ENCODE peak calls at places on chromosomes 4 and X, in ten cellular contexts. T, N, I, Q, W, B, X, G, U and H are unnamed samples. For H3K4me1, the result is how much of the 10 kb centered on the place peaks cover.

GRCh38 chr4:24770111-24770584 is 25.2 kb upstream of the SOD3 start:
- DNase-seq in T (no peak), N (no peak), I (no peak), Q (peak), W (no peak), B (no peak), X (no peak), G (peak), U (peak), H (no peak)

GRCh38 chr4:168353746-168354145 is 35.2 kb upstream of the DDX60 start:
- DNase-seq in T (no peak), N (no peak), I (no peak), Q (no peak), W (no peak), B (no peak), X (no peak), G (no peak), U (no peak), H (no peak)

GRCh38 chrX:118189628-118190027 is 73.0 kb upstream of the KLHL13 start:
- DNase-seq in T (no peak), N (no peak), I (no peak), Q (no peak), W (no peak), B (no peak), X (no peak), G (no peak), U (no peak), H (no peak)

GRCh38 chrX:45743081-45743533 is 542.4 kb upstream of the DIPK2B start:
- DNase-seq in T (no peak), N (no peak), I (no peak), Q (peak), W (no peak), B (no peak), X (no peak), G (peak), U (no peak), H (no peak)

GRCh38 chrX:19849433-19850190 is 37.8 kb downstream of the SH3KBP1 start:
- DNase-seq in T (no peak), N (no peak), I (no peak), Q (no peak), W (no peak), B (no peak), X (no peak), G (no peak), U (no peak), H (peak)

GRCh38 chrX:77422886-77423648 is 24.1 kb upstream of the FGF16 start:
- DNase-seq in T (no peak), N (no peak), I (no peak), Q (peak), W (no peak), B (no peak), X (no peak), G (no peak), U (no peak), H (no peak)

GRCh38 chr4:108118505-108118904 is 50.2 kb downstream of the LEF1 start:
- DNase-seq in T (no peak), N (no peak), I (no peak), Q (peak), W (no peak), B (peak), X (no peak), G (no peak), U (peak), H (no peak)

GRCh38 chr4:15436515-15436914 is 8.7 kb downstream of the C1QTNF7 start:
- DNase-seq in T (no peak), N (no peak), I (no peak), Q (no peak), W (no peak), B (no peak), X (no peak), G (peak), U (peak), H (peak)

GRCh38 chr4:110068248-110068647 is 130.2 kb downstream of the ELOVL6 start:
- DNase-seq in T (no peak), N (no peak), I (no peak), Q (no peak), W (no peak), B (no peak), X (no peak), G (no peak), U (no peak), H (no peak)

GRCh38 chr4:26433556-26433955 is 56.7 kb downstream of the CCKAR start:
- DNase-seq in T (no peak), N (no peak), I (no peak), Q (no peak), W (no peak), B (no peak), X (no peak), G (no peak), U (no peak), H (no peak)

GRCh38 chrX:115534383-115534782 is 26.6 kb upstream of the PLS3 start:
- DNase-seq in T (no peak), N (no peak), I (no peak), Q (no peak), W (no peak), B (no peak), X (no peak), G (no peak), U (no peak), H (no peak)

GRCh38 chr4:149823770-149824221 is 8.2 kb upstream of the IQCM start:
- DNase-seq in T (no peak), N (no peak), I (no peak), Q (no peak), W (no peak), B (no peak), X (no peak), G (peak), U (peak), H (peak)

GRCh38 chr4:85994576-85994975 is 365.3 kb downstream of the MAPK10 start:
- DNase-seq in T (no peak), N (no peak), I (no peak), Q (no peak), W (no peak), B (no peak), X (no peak), G (peak), U (no peak), H (no peak)

GRCh38 chrX:40749874-40750273 is 14.5 kb upstream of the MED14 start:
- DNase-seq in T (no peak), N (no peak), I (no peak), Q (no peak), W (no peak), B (no peak), X (no peak), G (peak), U (no peak), H (peak)

GRCh38 chr4:87204559-87204958 is 15.9 kb downstream of the KLHL8 start:
- DNase-seq in T (no peak), N (no peak), I (no peak), Q (no peak), W (no peak), B (no peak), X (no peak), G (no peak), U (no peak), H (no peak)

GRCh38 chr4:133555671-133556070 is 406.6 kb downstream of the PCDH10 start:
- DNase-seq in T (no peak), N (no peak), I (no peak), Q (no peak), W (no peak), B (no peak), X (no peak), G (no peak), U (no peak), H (no peak)

GRCh38 chr4:152606800-152607577 is 71.1 kb upstream of the FBXW7 start:
- DNase-seq in T (no peak), N (no peak), I (no peak), Q (no peak), W (no peak), B (no peak), X (no peak), G (peak), U (no peak), H (no peak)

GRCh38 chr4:1643971-1644735 is 40.0 kb downstream of the FAM53A start:
- DNase-seq in T (no peak), N (no peak), I (no peak), Q (no peak), W (no peak), B (no peak), X (no peak), G (no peak), U (no peak), H (no peak)

GRCh38 chr4:54423066-54423465 is 194.0 kb downstream of the PDGFRA start:
- DNase-seq in T (no peak), N (no peak), I (no peak), Q (no peak), W (no peak), B (no peak), X (no peak), G (peak), U (peak), H (no peak)

GRCh38 chr4:133154725-133155124 is 5.6 kb downstream of the PCDH10 start:
- DNase-seq in T (no peak), N (no peak), I (no peak), Q (no peak), W (no peak), B (no peak), X (no peak), G (peak), U (peak), H (peak)

GRCh38 chrX:109959356-109959871 is 43.5 kb upstream of the TMEM164 start:
- DNase-seq in T (no peak), N (no peak), I (no peak), Q (no peak), W (no peak), B (no peak), X (no peak), G (peak), U (no peak), H (no peak)

GRCh38 chrX:49237060-49237459 is 1.8 kb downstream of the CCDC22 start:
- DNase-seq in T (no peak), N (no peak), I (no peak), Q (no peak), W (peak), B (no peak), X (peak), G (no peak), U (no peak), H (no peak)

GRCh38 chrX:108304210-108304609 is 134.0 kb downstream of the COL4A6 start:
- DNase-seq in T (no peak), N (no peak), I (no peak), Q (no peak), W (no peak), B (no peak), X (no peak), G (no peak), U (no peak), H (no peak)

GRCh38 chr4:75662626-75663025 is 10.6 kb downstream of the G3BP2 start:
- DNase-seq in T (no peak), N (no peak), I (no peak), Q (no peak), W (no peak), B (no peak), X (no peak), G (no peak), U (no peak), H (no peak)

GRCh38 chr4:75658881-75659280 is 14.3 kb downstream of the G3BP2 start:
- DNase-seq in T (no peak), N (no peak), I (no peak), Q (peak), W (no peak), B (no peak), X (no peak), G (peak), U (no peak), H (no peak)

GRCh38 chr4:75660491-75660890 is 12.7 kb downstream of the G3BP2 start:
- DNase-seq in T (no peak), N (no peak), I (no peak), Q (no peak), W (no peak), B (no peak), X (no peak), G (no peak), U (no peak), H (no peak)

GRCh38 chr4:75655562-75655961 is 17.6 kb downstream of the G3BP2 start:
- DNase-seq in T (no peak), N (no peak), I (no peak), Q (no peak), W (no peak), B (no peak), X (no peak), G (no peak), U (no peak), H (no peak)

GRCh38 chr4:75659512-75660031 is 13.6 kb downstream of the G3BP2 start:
- DNase-seq in T (no peak), N (no peak), I (no peak), Q (no peak), W (no peak), B (no peak), X (no peak), G (no peak), U (no peak), H (no peak)
- H3K4me1 ChIP-seq in T (under half), N (under half), I (under half), Q (under half), W (under half), B (under half), X (under half), G (under half), U (under half), H (under half)

GRCh38 chr4:99852199-99852718 is 35.6 kb downstream of the DAPP1 start:
- DNase-seq in T (no peak), N (no peak), I (no peak), Q (no peak), W (no peak), B (no peak), X (no peak), G (no peak), U (no peak), H (no peak)
- H3K4me1 ChIP-seq in T (under half), N (under half), I (under half), Q (under half), W (under half), B (under half), X (under half), G (under half), U (under half), H (under half)

DNA sequence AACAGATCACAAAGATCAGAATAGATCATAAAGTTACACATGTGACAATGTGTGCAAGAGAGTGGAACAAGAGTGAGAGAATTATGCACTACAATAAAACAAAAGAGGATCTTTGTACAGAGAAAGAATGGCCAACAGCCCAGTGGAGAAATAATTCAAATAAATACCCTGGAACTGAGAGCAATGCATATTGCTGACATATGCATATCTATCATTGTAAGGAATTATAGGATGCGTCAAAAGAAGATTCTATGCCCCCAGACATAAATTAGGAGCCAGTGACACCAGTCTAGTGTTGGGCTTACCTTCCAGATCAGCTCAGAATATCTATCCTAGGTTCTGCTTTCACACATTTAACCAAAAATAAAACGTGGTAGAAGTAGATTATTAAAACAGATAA is 320.1 kb upstream of the VCX start:
- DNase-seq in T (no peak), N (no peak), I (no peak), Q (no peak), W (no peak), B (no peak), X (no peak), G (no peak), U (no peak), H (no peak)
- H3K4me1 ChIP-seq in T (under half), N (under half), I (under half), Q (under half), W (under half), B (under half), X (under half), G (under half), U (under half), H (under half)

GRCh38 chrX:152876931-152877840 is 20.7 kb upstream of the ZNF185 start:
- DNase-seq in T (no peak), N (no peak), I (no peak), Q (no peak), W (no peak), B (no peak), X (no peak), G (no peak), U (no peak), H (peak)
- H3K4me1 ChIP-seq in T (under half), N (under half), I (under half), Q (under half), W (under half), B (under half), X (under half), G (under half), U (under half), H (under half)

GRCh38 chr4:57099363-57099762 is 10.8 kb downstream of the IGFBP7 start:
- DNase-seq in T (no peak), N (no peak), I (no peak), Q (no peak), W (no peak), B (no peak), X (no peak), G (no peak), U (no peak), H (no peak)
- H3K4me1 ChIP-seq in T (under half), N (under half), I (under half), Q (under half), W (under half), B (under half), X (under half), G (half or more), U (half or more), H (under half)

DNA sequence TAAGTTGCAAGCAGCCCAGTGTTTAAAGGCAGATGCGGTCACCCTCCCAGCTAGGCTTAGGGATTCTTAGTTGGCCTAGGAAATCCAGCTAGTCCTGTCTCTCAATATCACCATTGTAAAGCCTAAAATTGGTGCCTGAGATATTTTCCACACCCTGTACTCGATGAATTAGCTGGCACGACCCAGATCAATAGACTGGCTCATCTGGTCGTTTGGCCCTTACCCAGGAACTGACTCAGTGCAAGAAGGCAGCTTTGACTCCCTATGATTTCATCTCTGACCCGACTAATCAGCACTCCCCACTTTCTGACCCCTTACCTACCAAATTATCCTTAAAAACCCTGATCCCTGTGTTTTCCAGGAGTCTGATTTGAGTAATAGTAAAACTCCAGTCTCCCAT is 384.9 kb upstream of the SLC7A11 start:
- DNase-seq in T (no peak), N (no peak), I (no peak), Q (no peak), W (no peak), B (no peak), X (no peak), G (peak), U (no peak), H (no peak)
- H3K4me1 ChIP-seq in T (under half), N (under half), I (under half), Q (under half), W (under half), B (under half), X (under half), G (under half), U (under half), H (under half)

DNA sequence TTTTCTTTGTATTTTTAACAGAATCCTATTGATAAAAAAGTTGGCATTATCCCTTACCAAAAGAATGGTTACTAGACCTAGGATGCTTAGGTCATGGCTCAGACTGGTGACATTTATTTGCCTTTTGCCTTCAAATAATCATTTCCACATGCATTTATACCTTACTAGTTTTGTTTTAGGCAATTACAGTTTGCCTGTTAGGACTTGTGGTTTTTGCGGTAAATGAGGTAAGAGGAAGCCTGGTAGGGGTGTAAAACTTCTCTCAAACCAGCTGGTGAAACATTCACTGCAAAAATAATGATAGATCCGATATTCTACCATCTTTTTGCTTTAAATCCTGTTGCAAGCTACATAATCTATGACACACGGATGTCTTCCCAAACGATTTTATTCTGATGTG is 12.1 kb downstream of the LAMP2 start:
- DNase-seq in T (no peak), N (no peak), I (no peak), Q (no peak), W (no peak), B (no peak), X (no peak), G (peak), U (no peak), H (no peak)
- H3K4me1 ChIP-seq in T (under half), N (under half), I (under half), Q (under half), W (under half), B (under half), X (under half), G (under half), U (under half), H (under half)

GRCh38 chrX:13009844-13010243 is 34.6 kb downstream of the FAM9C start:
- DNase-seq in T (no peak), N (no peak), I (no peak), Q (no peak), W (no peak), B (no peak), X (no peak), G (peak), U (peak), H (no peak)
- H3K4me1 ChIP-seq in T (under half), N (half or more), I (under half), Q (half or more), W (under half), B (under half), X (under half), G (under half), U (under half), H (under half)

DNA sequence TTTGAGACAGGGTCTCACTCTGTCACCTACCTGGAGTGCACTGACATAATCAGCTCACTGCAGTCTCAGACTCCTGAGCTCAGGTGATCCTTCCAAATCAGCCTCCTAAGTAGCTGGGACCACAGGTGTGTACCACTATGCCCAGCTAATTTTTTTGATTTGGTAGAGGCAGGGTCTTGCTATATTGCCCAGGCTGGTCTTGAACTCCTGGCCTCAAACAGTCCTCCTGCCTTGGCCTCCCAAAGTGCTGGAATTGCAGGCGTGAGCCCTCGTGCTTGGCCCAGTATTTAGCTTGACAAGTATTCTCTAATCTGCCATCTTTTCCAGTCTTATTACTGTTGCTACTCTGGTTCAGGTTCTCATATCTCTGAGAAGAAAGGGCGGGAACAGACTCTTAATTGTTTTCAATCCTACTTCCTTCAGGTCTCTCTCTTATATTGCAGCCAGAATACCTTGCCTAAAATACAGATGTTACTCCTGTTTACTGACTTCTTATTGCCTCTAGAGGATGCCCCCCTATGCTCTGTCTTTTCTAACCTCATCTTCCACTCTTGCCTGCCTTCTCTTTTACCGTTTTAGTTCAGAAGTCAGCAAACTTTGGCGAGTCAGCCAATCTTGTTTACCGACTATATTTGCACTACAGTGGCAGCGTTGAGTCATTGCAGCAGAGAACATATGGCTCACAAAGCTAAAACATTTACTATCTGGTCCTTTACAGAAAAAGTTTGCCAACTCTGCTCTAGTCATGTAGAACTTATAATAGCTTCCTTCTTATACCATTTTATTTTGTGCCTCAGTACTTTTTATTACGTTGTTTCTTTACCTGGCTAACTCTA is 19.0 kb downstream of the MRPL1 start:
- DNase-seq in T (no peak), N (no peak), I (no peak), Q (no peak), W (no peak), B (no peak), X (no peak), G (peak), U (no peak), H (no peak)
- H3K4me1 ChIP-seq in T (under half), N (under half), I (under half), Q (under half), W (under half), B (under half), X (under half), G (under half), U (under half), H (under half)

DNA sequence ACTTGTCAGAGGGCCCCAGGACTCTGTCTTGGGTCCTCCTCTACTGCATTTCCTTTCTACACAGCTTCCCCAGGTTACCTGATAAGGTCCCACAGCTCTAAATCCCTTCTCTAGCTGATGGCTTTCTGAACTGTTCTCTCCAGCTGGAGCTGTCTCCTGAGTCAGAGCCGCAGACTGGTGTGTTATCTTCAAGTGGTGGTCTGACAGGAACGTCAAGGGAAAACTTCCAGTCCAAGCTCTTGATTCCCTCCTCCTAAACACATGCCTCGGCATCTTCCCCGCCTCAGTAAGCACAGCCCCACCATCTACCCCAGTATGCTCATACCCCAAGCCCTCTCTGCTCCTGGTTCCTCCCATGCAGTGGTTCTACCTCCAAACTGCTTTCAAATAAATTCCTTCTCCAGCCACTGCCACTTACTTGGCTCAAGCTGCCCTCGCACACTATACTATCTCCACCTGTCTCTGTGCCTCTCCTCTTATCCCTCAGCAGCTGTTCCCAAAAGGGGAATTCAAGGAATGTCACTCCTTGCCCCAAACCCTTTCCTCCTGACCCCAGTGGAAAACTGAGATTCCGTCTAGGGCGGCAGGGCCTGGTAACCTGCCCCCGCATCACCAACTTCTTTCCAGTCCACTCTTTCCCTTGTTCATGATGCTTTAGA is 17.2 kb upstream of the CENPU start:
- DNase-seq in T (no peak), N (no peak), I (no peak), Q (no peak), W (no peak), B (no peak), X (no peak), G (no peak), U (no peak), H (no peak)
- H3K4me1 ChIP-seq in T (half or more), N (under half), I (under half), Q (under half), W (under half), B (under half), X (under half), G (under half), U (under half), H (under half)